ENCODE peak calls at places on chromosome 1, in eight cellular contexts. K is heart right ventricle, C is mesenchymal stem cell, J is psoas muscle, V is pancreas, H is right cardiac atrium, Z is neural progenitor cell, A is GM12878. D is an unnamed sample.

GRCh38 chr1:1241588-1242229 is 4.8 kb downstream of the C1QTNF12 start:
- DNase-seq in Z (no peak), K (no peak), H (no peak), J (no peak), C (no peak), A (no peak), V (no peak), D (no peak)

GRCh38 chr1:20202166-20202565 is 15.8 kb upstream of the PLA2G2C start:
- DNase-seq in V (no peak), H (no peak), K (no peak), C (no peak), Z (no peak), A (no peak), J (no peak), D (no peak)

GRCh38 chr1:88210088-88210825 is 473.8 kb upstream of the PKN2 start:
- DNase-seq in Z (no peak), V (no peak), H (no peak), K (no peak), J (no peak), C (no peak), A (no peak), D (no peak)

GRCh38 chr1:10429868-10430215 is 391 bp upstream of the CENPS start:
- DNase-seq in Z (no peak), H (no peak), J (no peak), K (no peak), A (no peak), C (no peak), V (no peak), D (no peak)

GRCh38 chr1:62981434-62981833 is 197.5 kb downstream of the ATG4C start:
- DNase-seq in H (no peak), J (no peak), K (peak; percentile 20), C (no peak), Z (no peak), A (no peak), V (no peak), D (no peak)

GRCh38 chr1:88140325-88140724 is 543.7 kb upstream of the PKN2 start:
- DNase-seq in A (no peak), K (no peak), Z (no peak), H (no peak), J (no peak), V (no peak), C (no peak), D (no peak)

GRCh38 chr1:197677313-197677712 is 98.0 kb downstream of the DENND1B start:
- DNase-seq in C (no peak), K (no peak), V (no peak), H (no peak), A (no peak), Z (no peak), J (no peak), D (no peak)

GRCh38 chr1:203077956-203078355 is 7.9 kb downstream of the MYOG start:
- DNase-seq in H (no peak), Z (no peak), V (no peak), K (no peak), C (no peak), J (no peak), A (no peak), D (no peak)

GRCh38 chr1:230146709-230147108 is 79.7 kb downstream of the GALNT2 start:
- DNase-seq in V (no peak), Z (no peak), J (no peak), H (no peak), A (no peak), C (no peak), K (no peak), D (no peak)

GRCh38 chr1:230145505-230145899 is 78.5 kb downstream of the GALNT2 start:
- DNase-seq in A (no peak), C (no peak), V (no peak), J (no peak), Z (no peak), H (no peak), K (no peak), D (no peak)

GRCh38 chr1:230144765-230145504 is 77.9 kb downstream of the GALNT2 start:
- DNase-seq in K (no peak), A (no peak), V (no peak), C (no peak), H (no peak), Z (no peak), J (no peak), D (no peak)

GRCh38 chr1:230144010-230144614 is 77.1 kb downstream of the GALNT2 start:
- DNase-seq in A (no peak), V (no peak), C (no peak), Z (no peak), J (no peak), H (no peak), K (no peak), D (no peak)

GRCh38 chr1:230145953-230146476 is 79.0 kb downstream of the GALNT2 start:
- DNase-seq in K (no peak), C (no peak), J (no peak), Z (no peak), H (no peak), A (no peak), V (no peak), D (no peak)
- H3K4me1 ChIP-seq in K (peaks cover 78% of the 10 kb centered on the region), C (peaks cover 29% of the 10 kb centered on the region), J (peaks cover 84% of the 10 kb centered on the region), Z (peaks cover 45% of the 10 kb centered on the region), H (peaks cover 41% of the 10 kb centered on the region), A (peaks cover 42% of the 10 kb centered on the region), V (peaks cover 71% of the 10 kb centered on the region), D (peaks cover 80% of the 10 kb centered on the region)

GRCh38 chr1:230147253-230148193 is 80.5 kb downstream of the GALNT2 start:
- DNase-seq in V (no peak), K (no peak), A (no peak), J (no peak), C (peak; percentile 30), H (no peak), Z (no peak), D (no peak)
- H3K4me1 ChIP-seq in V (peaks cover 70% of the 10 kb centered on the region), K (peaks cover 71% of the 10 kb centered on the region), A (peaks cover 40% of the 10 kb centered on the region), J (peaks cover 71% of the 10 kb centered on the region), C (peaks cover 27% of the 10 kb centered on the region), H (peaks cover 42% of the 10 kb centered on the region), Z (peaks cover 46% of the 10 kb centered on the region), D (peaks cover 70% of the 10 kb centered on the region)

GRCh38 chr1:175127565-175127964 is 59.9 kb downstream of the TNN start:
- DNase-seq in Z (no peak), H (no peak), C (no peak), K (no peak), V (no peak), J (no peak), A (no peak), D (no peak)
- H3K4me1 ChIP-seq in Z (peaks cover 18% of the 10 kb centered on the region), H (peaks cover 24% of the 10 kb centered on the region), C (peaks cover under 1% of the 10 kb centered on the region), K (peaks cover 69% of the 10 kb centered on the region), V (no peaks in the 10 kb centered on the region), J (no peaks in the 10 kb centered on the region), A (peaks cover 13% of the 10 kb centered on the region), D (peaks cover 47% of the 10 kb centered on the region)

GRCh38 chr1:160257411-160258015 is 4.8 kb downstream of the DCAF8 start:
- DNase-seq in C (no peak), K (no peak), H (no peak), J (no peak), A (no peak), Z (peak; percentile 34), V (no peak), D (no peak)

GRCh38 chr1:160255761-160256300 is 6.5 kb downstream of the DCAF8 start:
- DNase-seq in C (no peak), A (no peak), K (no peak), Z (no peak), J (no peak), H (no peak), V (no peak), D (no peak)

GRCh38 chr1:160260436-160261382 is 1.6 kb downstream of the DCAF8 start:
- DNase-seq in A (no peak), J (no peak), V (no peak), C (peak; percentile 79), Z (no peak), H (no peak), K (peak; percentile 21), D (no peak)

GRCh38 chr1:160256396-160257046 is 5.8 kb downstream of the DCAF8 start:
- DNase-seq in C (peak; percentile 68), K (no peak), H (no peak), Z (no peak), V (no peak), A (no peak), J (no peak), D (no peak)

GRCh38 chr1:160258177-160258798 is 4.1 kb downstream of the DCAF8 start:
- DNase-seq in Z (no peak), H (no peak), A (no peak), V (no peak), C (no peak), J (no peak), K (no peak), D (no peak)
- H3K4me1 ChIP-seq in Z (peaks cover 24% of the 10 kb centered on the region), H (no peaks in the 10 kb centered on the region), A (peaks cover 1% of the 10 kb centered on the region), V (peaks cover 30% of the 10 kb centered on the region), C (peaks cover 4% of the 10 kb centered on the region), J (peaks cover 55% of the 10 kb centered on the region), K (peaks cover 69% of the 10 kb centered on the region), D (peaks cover 78% of the 10 kb centered on the region)

GRCh38 chr1:15272009-15272781 is 25.2 kb downstream of the FHAD1 start:
- DNase-seq in C (peak; percentile 82), Z (peak; percentile 90), J (peak; percentile 33), H (peak; percentile 69), V (peak; percentile 62), A (no peak), K (peak; percentile 46), D (peak; percentile 31)
- H3K4me1 ChIP-seq in C (peaks cover 3% of the 10 kb centered on the region), Z (no peaks in the 10 kb centered on the region), J (no peaks in the 10 kb centered on the region), H (no peaks in the 10 kb centered on the region), V (peaks cover 3% of the 10 kb centered on the region), A (no peaks in the 10 kb centered on the region), K (peaks cover 9% of the 10 kb centered on the region), D (peaks cover 4% of the 10 kb centered on the region)

DNA sequence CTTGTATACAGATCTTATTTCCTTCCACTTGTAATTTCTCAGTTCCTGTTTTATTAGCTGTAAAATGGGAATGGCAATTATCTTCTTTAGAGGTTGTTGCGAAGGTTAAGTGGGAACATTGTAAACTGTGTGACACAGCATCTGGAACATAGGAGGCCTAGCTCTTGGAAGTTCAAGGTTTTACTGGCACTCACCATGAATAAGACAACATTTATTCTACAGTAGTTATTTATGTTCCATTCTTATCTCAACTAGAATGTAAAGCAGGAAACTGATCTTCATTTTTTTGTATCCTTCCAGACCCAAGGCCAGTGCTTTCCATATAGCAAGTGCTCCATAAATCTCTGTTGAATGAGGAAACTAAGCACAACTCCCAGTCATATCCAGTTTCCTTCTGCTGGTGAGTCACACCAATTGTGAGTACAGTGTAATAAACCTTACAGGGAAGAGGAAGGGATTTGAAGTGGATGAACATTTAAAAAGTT is 1.4 kb downstream of the BCL10 start:
- DNase-seq in Z (no peak), K (no peak), V (no peak), A (no peak), C (peak; percentile 96), H (no peak), J (no peak), D (no peak)
- H3K4me1 ChIP-seq in Z (peaks cover 12% of the 10 kb centered on the region), K (peaks cover 42% of the 10 kb centered on the region), V (peaks cover 36% of the 10 kb centered on the region), A (peaks cover 4% of the 10 kb centered on the region), C (peaks cover 11% of the 10 kb centered on the region), H (peaks cover 2% of the 10 kb centered on the region), J (peaks cover 14% of the 10 kb centered on the region), D (peaks cover 62% of the 10 kb centered on the region)

DNA sequence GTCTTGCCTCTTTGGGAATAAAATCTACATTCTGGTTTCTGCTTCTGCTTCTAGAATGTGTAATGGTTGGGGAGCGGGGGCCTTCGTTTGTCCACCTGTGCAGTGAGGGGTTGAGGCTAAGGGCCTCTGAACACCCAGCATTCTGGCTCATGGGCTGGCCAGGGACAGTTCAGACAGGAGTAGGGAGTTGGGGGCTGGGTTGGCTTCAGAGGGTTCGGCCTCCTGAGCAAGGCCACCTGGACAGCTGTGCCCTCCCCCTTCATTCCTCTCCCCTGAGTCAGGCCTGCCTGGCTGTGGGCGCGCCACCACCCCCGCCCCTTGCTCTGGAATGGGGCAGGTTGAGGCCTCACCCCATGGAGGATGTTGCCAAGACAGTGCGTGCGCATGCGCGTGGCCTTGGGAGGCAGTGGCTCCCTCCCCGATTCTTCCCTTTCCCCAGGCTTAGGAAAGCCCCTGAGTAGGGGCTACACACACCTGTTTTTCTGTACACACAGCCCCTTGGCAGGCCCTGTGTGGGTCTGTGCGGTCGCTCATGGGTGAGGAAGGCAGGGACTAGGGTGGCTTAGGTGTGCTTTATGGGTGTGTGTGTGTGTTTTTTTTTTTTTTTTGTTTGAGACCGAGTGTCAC is 57.0 kb downstream of the YARS1 start:
- DNase-seq in A (no peak), J (no peak), Z (peak; percentile 86), V (peak; percentile 99), K (no peak), C (peak; percentile 48), H (peak; percentile 76), D (no peak)
- H3K4me1 ChIP-seq in A (peaks cover 14% of the 10 kb centered on the region), J (peaks cover 7% of the 10 kb centered on the region), Z (peaks cover 41% of the 10 kb centered on the region), V (peaks cover 67% of the 10 kb centered on the region), K (peaks cover 36% of the 10 kb centered on the region), C (peaks cover 45% of the 10 kb centered on the region), H (no peaks in the 10 kb centered on the region), D (peaks cover 25% of the 10 kb centered on the region)